ENCODE peak calls at places on chromosomes 7 and 10, in seven cellular contexts. One of them, this sample, is unnamed.

GRCh38 chr10:71289421-71290130 is 29.5 kb upstream of the SLC29A3 start:
- DNase-seq in endothelial cell: no peak
- DNase-seq in GM03348: no peak
- DNase-seq in Panc1: no peak
- DNase-seq in B cell: no peak
- DNase-seq in endodermal cell: no peak
- DNase-seq in NCI-H2171: no peak
- DNase-seq in this sample: no peak

GRCh38 chr10:97411411-97411810 is 10.3 kb upstream of the RRP12 start:
- DNase-seq in endothelial cell: no peak
- DNase-seq in GM03348: no peak
- DNase-seq in endodermal cell: no peak
- DNase-seq in NCI-H2171: no peak
- DNase-seq in Panc1: no peak
- DNase-seq in B cell: no peak
- DNase-seq in this sample: no peak

GRCh38 chr7:125516194-125516593 is 586.6 kb upstream of the POT1 start:
- DNase-seq in B cell: no peak
- DNase-seq in endodermal cell: no peak
- DNase-seq in endothelial cell: no peak
- DNase-seq in Panc1: no peak
- DNase-seq in NCI-H2171: peak
- DNase-seq in GM03348: no peak
- DNase-seq in this sample: no peak

GRCh38 chr10:58481569-58482109 is 31.0 kb upstream of the BICC1 start:
- DNase-seq in Panc1: no peak
- DNase-seq in GM03348: no peak
- DNase-seq in B cell: no peak
- DNase-seq in NCI-H2171: no peak
- DNase-seq in endodermal cell: no peak
- DNase-seq in endothelial cell: no peak
- DNase-seq in this sample: no peak

GRCh38 chr7:122303971-122304603 is 463 bp downstream of the FEZF1 start:
- DNase-seq in Panc1: no peak
- DNase-seq in endothelial cell: peak
- DNase-seq in GM03348: no peak
- DNase-seq in B cell: no peak
- DNase-seq in endodermal cell: peak
- DNase-seq in NCI-H2171: no peak
- DNase-seq in this sample: peak

GRCh38 chr10:22807238-22807637 is 92.9 kb upstream of the PIP4K2A start:
- DNase-seq in Panc1: no peak
- DNase-seq in NCI-H2171: no peak
- DNase-seq in GM03348: no peak
- DNase-seq in B cell: no peak
- DNase-seq in endodermal cell: no peak
- DNase-seq in endothelial cell: no peak
- DNase-seq in this sample: no peak

GRCh38 chr7:106190589-106191330 is 78.6 kb upstream of the SYPL1 start:
- DNase-seq in endodermal cell: no peak
- DNase-seq in endothelial cell: peak
- DNase-seq in B cell: no peak
- DNase-seq in NCI-H2171: no peak
- DNase-seq in GM03348: no peak
- DNase-seq in Panc1: no peak
- DNase-seq in this sample: no peak

GRCh38 chr10:71333154-71333887 is 14.3 kb downstream of the SLC29A3 start:
- DNase-seq in endodermal cell: no peak
- DNase-seq in Panc1: no peak
- DNase-seq in NCI-H2171: peak
- DNase-seq in B cell: no peak
- DNase-seq in GM03348: no peak
- DNase-seq in endothelial cell: no peak
- DNase-seq in this sample: no peak

GRCh38 chr10:127740596-127740995 is 3.6 kb downstream of the FOXI2 start:
- DNase-seq in NCI-H2171: no peak
- DNase-seq in GM03348: no peak
- DNase-seq in B cell: no peak
- DNase-seq in endothelial cell: no peak
- DNase-seq in Panc1: no peak
- DNase-seq in endodermal cell: peak
- DNase-seq in this sample: no peak

GRCh38 chr7:20562461-20562860 is 53.0 kb upstream of the ABCB5 start:
- DNase-seq in B cell: no peak
- DNase-seq in Panc1: no peak
- DNase-seq in endothelial cell: no peak
- DNase-seq in NCI-H2171: no peak
- DNase-seq in GM03348: no peak
- DNase-seq in endodermal cell: no peak
- DNase-seq in this sample: no peak

GRCh38 chr7:98870071-98870651 is 347 bp upstream of the TMEM130 start:
- DNase-seq in endodermal cell: peak
- DNase-seq in GM03348: peak
- DNase-seq in Panc1: no peak
- DNase-seq in B cell: peak
- DNase-seq in endothelial cell: no peak
- DNase-seq in NCI-H2171: peak
- DNase-seq in this sample: peak

GRCh38 chr10:14009315-14010082 is 321.2 kb downstream of the FRMD4A start:
- DNase-seq in Panc1: no peak
- DNase-seq in endothelial cell: no peak
- DNase-seq in B cell: no peak
- DNase-seq in NCI-H2171: no peak
- DNase-seq in GM03348: peak
- DNase-seq in endodermal cell: no peak
- DNase-seq in this sample: peak

GRCh38 chr10:88883443-88883799 is 3.4 kb downstream of the STAMBPL1 start:
- DNase-seq in B cell: no peak
- DNase-seq in endodermal cell: no peak
- DNase-seq in endothelial cell: no peak
- DNase-seq in Panc1: no peak
- DNase-seq in GM03348: no peak
- DNase-seq in NCI-H2171: no peak
- DNase-seq in this sample: no peak

GRCh38 chr7:76202666-76203030 is 952 bp downstream of the SRRM3 start:
- DNase-seq in GM03348: no peak
- DNase-seq in NCI-H2171: no peak
- DNase-seq in endothelial cell: no peak
- DNase-seq in Panc1: no peak
- DNase-seq in B cell: no peak
- DNase-seq in endodermal cell: peak
- DNase-seq in this sample: no peak

GRCh38 chr7:148347981-148348380 is 242.6 kb upstream of the C7orf33 start:
- DNase-seq in endothelial cell: no peak
- DNase-seq in GM03348: no peak
- DNase-seq in NCI-H2171: no peak
- DNase-seq in B cell: no peak
- DNase-seq in endodermal cell: no peak
- DNase-seq in Panc1: no peak
- DNase-seq in this sample: no peak

GRCh38 chr7:91912500-91912899 is 28.2 kb upstream of the AKAP9 start:
- DNase-seq in Panc1: no peak
- DNase-seq in GM03348: no peak
- DNase-seq in NCI-H2171: no peak
- DNase-seq in B cell: no peak
- DNase-seq in endothelial cell: no peak
- DNase-seq in endodermal cell: no peak
- DNase-seq in this sample: no peak

GRCh38 chr7:2614646-2615330 is 17.0 kb upstream of the TTYH3 start:
- DNase-seq in Panc1: no peak
- DNase-seq in B cell: no peak
- DNase-seq in NCI-H2171: peak
- DNase-seq in GM03348: peak
- DNase-seq in endothelial cell: no peak
- DNase-seq in endodermal cell: no peak
- DNase-seq in this sample: no peak

GRCh38 chr7:26399747-26400146 is 108.1 kb downstream of the SNX10 start:
- DNase-seq in GM03348: no peak
- DNase-seq in endodermal cell: no peak
- DNase-seq in B cell: no peak
- DNase-seq in endothelial cell: no peak
- DNase-seq in NCI-H2171: no peak
- DNase-seq in Panc1: no peak
- DNase-seq in this sample: no peak

GRCh38 chr7:148819697-148820332 is 64.3 kb downstream of the EZH2 start:
- DNase-seq in NCI-H2171: no peak
- DNase-seq in B cell: no peak
- DNase-seq in endodermal cell: no peak
- DNase-seq in endothelial cell: no peak
- DNase-seq in GM03348: peak
- DNase-seq in Panc1: no peak
- DNase-seq in this sample: no peak